ENCODE peak calls at places on chromosome 21, in four cellular contexts. S, Z, F and G are unnamed samples.

GRCh38 chr21:25350056-25350455 is 257.2 kb downstream of the MRPL39 start:
- DNase-seq in F (no peak), Z (no peak), S (no peak), G (no peak)

GRCh38 chr21:42161957-42162681 is 56.8 kb upstream of the ABCG1 start:
- DNase-seq in F (no peak), S (peak), Z (no peak), G (no peak)

GRCh38 chr21:24220466-24220865 is 1386.8 kb downstream of the MRPL39 start:
- DNase-seq in F (no peak), Z (no peak), S (no peak), G (no peak)

GRCh38 chr21:45894107-45894810 is 87.3 kb upstream of the COL6A1 start:
- DNase-seq in Z (no peak), S (no peak), F (no peak), G (peak)

GRCh38 chr21:26028183-26028582 is 142.4 kb downstream of the APP start:
- DNase-seq in S (no peak), Z (no peak), F (no peak), G (no peak)

GRCh38 chr21:26140185-26140584 is 30.4 kb downstream of the APP start:
- DNase-seq in Z (no peak), S (no peak), F (no peak), G (peak)

GRCh38 chr21:45045481-45045880 is 28.9 kb upstream of the ADARB1 start:
- DNase-seq in S (no peak), F (no peak), Z (no peak), G (peak)

GRCh38 chr21:44874497-44875331 is 1.2 kb upstream of the PTTG1IP start:
- DNase-seq in F (peak), S (no peak), Z (peak), G (no peak)

GRCh38 chr21:46515109-46515508 is 56.4 kb downstream of the DIP2A start:
- DNase-seq in S (peak), Z (no peak), F (peak), G (no peak)

GRCh38 chr21:17610862-17611261 is 1.8 kb downstream of the BTG3 start:
- DNase-seq in Z (no peak), F (peak), S (no peak), G (no peak)

GRCh38 chr21:37849703-37850102 is 66.6 kb downstream of the KCNJ6 start:
- DNase-seq in Z (no peak), F (no peak), S (no peak), G (no peak)

GRCh38 chr21:21973806-21974205 is 975.6 kb downstream of the NCAM2 start:
- DNase-seq in F (no peak), S (no peak), Z (no peak), G (no peak)

GRCh38 chr21:46559291-46559983 is 45.4 kb downstream of the S100B start:
- DNase-seq in S (peak), Z (peak), F (peak), G (no peak)

GRCh38 chr21:46356494-46357334 is 32.8 kb downstream of the PCNT start:
- DNase-seq in Z (no peak), S (no peak), F (no peak), G (no peak)

GRCh38 chr21:42010507-42011493 is 640 bp upstream of the ZBTB21 start:
- DNase-seq in F (peak), S (peak), Z (no peak), G (no peak)

GRCh38 chr21:41706263-41706639 is 60.6 kb downstream of the RIPK4 start:
- DNase-seq in S (no peak), F (no peak), Z (no peak), G (no peak)

GRCh38 chr21:42531771-42532170 is 18.1 kb downstream of the SLC37A1 start:
- DNase-seq in Z (no peak), S (no peak), F (no peak), G (no peak)

GRCh38 chr21:41396452-41397107 is 29.5 kb upstream of the MX1 start:
- DNase-seq in Z (no peak), F (no peak), S (no peak), G (peak)

GRCh38 chr21:15549671-15550070 is 180.1 kb upstream of the USP25 start:
- DNase-seq in S (no peak), F (no peak), Z (no peak), G (no peak)

GRCh38 chr21:27476696-27477095 is 509.8 kb upstream of the ADAMTS5 start:
- DNase-seq in F (no peak), Z (no peak), S (no peak), G (no peak)

GRCh38 chr21:41121785-41122415 is 46.1 kb upstream of the BACE2 start:
- DNase-seq in F (peak), Z (no peak), S (peak), G (peak)

GRCh38 chr21:38714998-38715397 is 90.7 kb upstream of the ETS2 start:
- DNase-seq in F (no peak), Z (no peak), S (no peak), G (no peak)

GRCh38 chr21:42786884-42787283 is 92.5 kb downstream of the WDR4 start:
- DNase-seq in S (no peak), F (no peak), Z (no peak), G (no peak)

GRCh38 chr21:26412831-26413329 is 160.2 kb downstream of the CYYR1 start:
- DNase-seq in F (no peak), S (no peak), Z (no peak), G (no peak)

GRCh38 chr21:35046880-35047229 is 2.2 kb downstream of the RUNX1 start:
- DNase-seq in S (no peak), Z (no peak), F (no peak), G (no peak)

GRCh38 chr21:42684109-42684916 is 30.9 kb downstream of the PDE9A start:
- DNase-seq in S (peak), F (no peak), Z (peak), G (no peak)

GRCh38 chr21:17250651-17251294 is 262.1 kb upstream of the CXADR start:
- DNase-seq in Z (no peak), F (no peak), S (no peak), G (no peak)

GRCh38 chr21:27535188-27535587 is 568.3 kb upstream of the ADAMTS5 start:
- DNase-seq in F (no peak), S (no peak), Z (no peak), G (no peak)

GRCh38 chr21:42062543-42063022 is 8.5 kb upstream of the UMODL1 start:
- DNase-seq in S (peak), Z (peak), F (no peak), G (no peak)

GRCh38 chr21:25735221-25735894 is 586 bp downstream of the GABPA start:
- DNase-seq in Z (peak), S (peak), F (peak), G (peak)

GRCh38 chr21:27570306-27570868 is 603.5 kb upstream of the ADAMTS5 start:
- DNase-seq in F (no peak), Z (no peak), S (no peak), G (peak)

GRCh38 chr21:45301521-45302081 is 13.9 kb upstream of the POFUT2 start:
- DNase-seq in F (no peak), Z (no peak), S (no peak), G (no peak)

GRCh38 chr21:42633858-42634257 is 19.6 kb upstream of the PDE9A start:
- DNase-seq in F (no peak), S (no peak), Z (peak), G (no peak)

GRCh38 chr21:45146301-45146700 is 71.9 kb downstream of the ADARB1 start:
- DNase-seq in F (no peak), S (no peak), Z (no peak), G (no peak)

GRCh38 chr21:35024071-35024420 is 25.1 kb downstream of the RUNX1 start:
- DNase-seq in F (no peak), Z (no peak), S (no peak), G (no peak)

GRCh38 chr21:46159390-46159789 is 4.0 kb upstream of the FTCD start:
- DNase-seq in F (no peak), Z (no peak), S (no peak), G (no peak)

GRCh38 chr21:45593162-45594022 is 50.1 kb upstream of the PCBP3 start:
- DNase-seq in Z (peak), S (no peak), F (no peak), G (no peak)

GRCh38 chr21:45137612-45137937 is 63.2 kb downstream of the ADARB1 start:
- DNase-seq in F (no peak), S (no peak), Z (no peak), G (no peak)

GRCh38 chr21:36429672-36430546 is 44.7 kb downstream of the CHAF1B start:
- DNase-seq in F (peak), Z (peak), S (peak), G (peak)
- H3K4me3 ChIP-seq in F (no peak), Z (peak), S (peak), G (peak)

DNA sequence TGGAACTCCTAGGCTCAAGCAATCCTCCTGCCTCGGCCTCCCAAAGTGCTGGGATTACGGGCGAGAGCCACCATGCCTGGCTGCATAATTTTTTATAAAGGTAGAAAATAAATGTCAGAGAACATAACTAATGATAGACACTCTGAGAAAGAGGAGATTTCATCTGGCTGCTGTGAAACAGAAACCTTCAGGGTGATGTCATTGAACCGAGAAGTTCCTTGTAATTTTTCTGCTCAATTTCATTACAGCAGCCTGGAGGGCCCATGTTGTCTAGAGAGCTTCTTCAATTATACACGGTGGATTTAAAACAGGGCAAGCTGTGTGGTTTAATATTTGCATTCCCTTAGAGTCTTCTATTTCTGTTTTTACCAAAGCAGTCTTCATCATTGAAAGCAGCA is 64.3 kb upstream of the MORC3 start:
- DNase-seq in S (no peak), Z (no peak), F (no peak), G (no peak)
- H3K4me3 ChIP-seq in S (no peak), Z (no peak), F (no peak), G (no peak)

DNA sequence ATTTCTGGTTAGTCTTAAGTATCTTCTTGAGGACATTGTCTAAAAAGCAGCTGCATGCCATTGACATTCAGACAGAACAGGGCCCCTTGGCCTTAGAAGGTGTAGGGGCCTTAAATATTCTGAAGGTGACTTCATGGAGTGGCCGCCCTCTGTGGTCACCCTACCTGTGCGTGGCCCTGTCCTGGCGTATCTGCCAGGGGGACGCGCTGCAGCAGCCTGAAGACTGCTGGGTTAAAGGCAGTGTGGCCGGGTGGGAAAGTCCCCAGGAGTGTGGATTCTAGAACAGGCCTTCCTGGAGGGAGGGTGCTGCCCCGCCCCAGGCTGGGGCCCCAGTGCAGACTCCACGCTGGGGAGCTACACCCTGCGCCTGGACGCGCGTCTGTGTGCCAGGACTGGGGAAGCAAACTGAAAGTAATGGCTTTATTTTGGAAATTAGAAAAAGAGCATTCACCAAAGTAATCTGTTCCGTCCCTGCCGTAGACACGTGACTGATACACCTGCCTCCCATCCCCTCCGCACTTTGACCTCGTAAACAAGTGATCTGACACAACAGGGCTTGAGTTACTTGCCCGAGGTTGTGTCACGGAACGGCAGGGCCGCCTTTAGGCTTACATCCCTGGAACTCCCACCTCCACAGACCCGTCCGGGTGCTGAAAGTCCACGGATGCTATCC is 1.8 kb downstream of the AGPAT3 start:
- DNase-seq in F (no peak), Z (peak), S (no peak), G (no peak)
- H3K4me3 ChIP-seq in F (no peak), Z (peak), S (peak), G (peak)

GRCh38 chr21:33978585-33978984 is 63.0 kb upstream of the ATP5PO start:
- DNase-seq in F (no peak), Z (no peak), S (no peak), G (no peak)

GRCh38 chr21:33977721-33978369 is 62.2 kb upstream of the ATP5PO start:
- DNase-seq in S (no peak), F (no peak), Z (no peak), G (no peak)

GRCh38 chr21:33984021-33984481 is 68.4 kb upstream of the ATP5PO start:
- DNase-seq in F (no peak), S (no peak), Z (no peak), G (no peak)

GRCh38 chr21:33980276-33980916 is 64.8 kb upstream of the ATP5PO start:
- DNase-seq in S (no peak), Z (no peak), F (no peak), G (no peak)

GRCh38 chr21:33981341-33982101 is 65.9 kb upstream of the ATP5PO start:
- DNase-seq in Z (no peak), F (no peak), S (no peak), G (peak)
- H3K4me3 ChIP-seq in Z (no peak), F (no peak), S (no peak), G (no peak)

DNA sequence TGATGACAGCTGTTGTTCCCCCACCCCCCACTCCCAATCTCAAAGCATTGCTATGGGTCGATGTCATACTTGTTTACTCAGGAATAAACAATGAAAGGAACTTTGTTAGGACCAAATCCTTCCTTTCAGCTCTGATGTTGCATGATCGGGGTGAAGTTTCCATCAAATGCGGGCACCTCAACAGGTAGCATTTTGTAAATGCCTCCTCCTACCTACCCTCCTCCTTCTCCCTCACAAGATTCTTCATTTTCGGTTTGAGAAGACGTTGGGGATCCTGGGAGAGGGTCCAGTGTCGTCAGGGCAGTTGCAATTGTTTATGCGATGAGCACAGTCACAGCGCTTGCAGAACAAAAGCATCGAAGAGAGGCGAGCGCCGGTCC is 758 bp upstream of the HUNK start:
- DNase-seq in S (no peak), F (no peak), Z (no peak), G (no peak)
- H3K4me3 ChIP-seq in S (no peak), F (no peak), Z (no peak), G (no peak)